ENCODE peak calls at places on chromosomes 2 and 18, in eight cellular contexts. H is retinal pigment epithelial cell, T is GM12864, S is tibial artery, Q is prostate gland, I is body of pancreas, Z is cardiac muscle cell, M is bronchial epithelial cell. L is an unnamed sample.

GRCh38 chr2:120251077-120251476 is 1.6 kb upstream of the RALB start:
- DNase-seq in M (no peak), I (no peak), Q (no peak), S (no peak), H (no peak), T (no peak), Z (no peak), L (no peak)

GRCh38 chr2:19073522-19073921 is 284.9 kb downstream of the OSR1 start:
- DNase-seq in H (no peak), Q (no peak), S (no peak), M (peak; percentile 98), T (no peak), I (no peak), Z (no peak), L (peak; percentile 3)

GRCh38 chr2:104758199-104758620 is 95.7 kb upstream of the POU3F3 start:
- DNase-seq in S (no peak), Q (no peak), Z (peak; percentile 33), H (no peak), M (no peak), I (no peak), T (no peak), L (no peak)

GRCh38 chr2:143928184-143928583 is 591.7 kb downstream of the ZEB2 start:
- DNase-seq in M (no peak), S (no peak), Q (no peak), H (no peak), T (no peak), Z (no peak), I (no peak), L (no peak)

GRCh38 chr2:224145751-224146355 is 106.8 kb upstream of the SERPINE2 start:
- DNase-seq in S (peak; percentile 32), H (no peak), M (peak; percentile 85), Q (no peak), I (no peak), T (no peak), Z (no peak), L (peak; percentile 86)

GRCh38 chr2:151730242-151730975 is 3.9 kb downstream of the NEB start:
- DNase-seq in M (peak; percentile 67), Z (no peak), T (no peak), S (no peak), Q (no peak), H (no peak), I (no peak), L (no peak)

GRCh38 chr2:146317959-146318358 is 1526.9 kb upstream of the ACVR2A start:
- DNase-seq in Z (no peak), S (no peak), M (peak; percentile 82), T (no peak), Q (no peak), H (no peak), I (no peak), L (peak; percentile 59)

GRCh38 chr2:191636235-191636543 is 41.7 kb upstream of the NABP1 start:
- DNase-seq in I (no peak), H (peak; percentile 69), Z (no peak), S (no peak), T (no peak), M (peak; percentile 83), Q (no peak), L (no peak)

GRCh38 chr2:200338692-200339091 is 32.2 kb downstream of the SPATS2L start:
- DNase-seq in I (peak; percentile 14), H (no peak), S (no peak), M (no peak), Q (no peak), T (no peak), Z (no peak), L (no peak)

GRCh38 chr2:69566669-69567068 is 76.9 kb downstream of the AAK1 start:
- DNase-seq in T (no peak), S (no peak), Z (no peak), H (no peak), Q (no peak), I (no peak), M (no peak), L (no peak)

GRCh38 chr2:8682719-8683667 is 1.1 kb downstream of the ID2 start:
- DNase-seq in Q (peak; percentile 62), Z (peak; percentile 51), I (peak; percentile 42), S (peak; percentile 70), T (no peak), M (peak; percentile 46), H (no peak), L (no peak)

GRCh38 chr18:28684746-28685145 is 507.8 kb upstream of the CDH2 start:
- DNase-seq in M (no peak), S (no peak), Z (no peak), T (no peak), I (no peak), H (no peak), Q (no peak), L (peak; percentile 28)

GRCh38 chr18:11852048-11852341 is 782 bp downstream of the CHMP1B start:
- DNase-seq in I (no peak), M (no peak), Z (no peak), S (no peak), T (no peak), H (no peak), Q (no peak), L (no peak)

GRCh38 chr2:144414324-144414845 is 105.5 kb downstream of the ZEB2 start:
- DNase-seq in Z (no peak), M (peak; percentile 92), T (peak; percentile 8), S (peak; percentile 25), H (no peak), I (peak; percentile 50), Q (no peak), L (peak; percentile 77)

GRCh38 chr2:98931596-98931995 is 4.4 kb downstream of the CRACDL start:
- DNase-seq in H (no peak), I (no peak), Q (no peak), M (no peak), T (no peak), S (no peak), Z (no peak), L (no peak)

GRCh38 chr18:10482985-10483949 is 28.8 kb downstream of the APCDD1 start:
- DNase-seq in H (no peak), I (peak; percentile 35), M (no peak), Z (no peak), T (peak; percentile 31), S (no peak), Q (no peak), L (no peak)

DNA sequence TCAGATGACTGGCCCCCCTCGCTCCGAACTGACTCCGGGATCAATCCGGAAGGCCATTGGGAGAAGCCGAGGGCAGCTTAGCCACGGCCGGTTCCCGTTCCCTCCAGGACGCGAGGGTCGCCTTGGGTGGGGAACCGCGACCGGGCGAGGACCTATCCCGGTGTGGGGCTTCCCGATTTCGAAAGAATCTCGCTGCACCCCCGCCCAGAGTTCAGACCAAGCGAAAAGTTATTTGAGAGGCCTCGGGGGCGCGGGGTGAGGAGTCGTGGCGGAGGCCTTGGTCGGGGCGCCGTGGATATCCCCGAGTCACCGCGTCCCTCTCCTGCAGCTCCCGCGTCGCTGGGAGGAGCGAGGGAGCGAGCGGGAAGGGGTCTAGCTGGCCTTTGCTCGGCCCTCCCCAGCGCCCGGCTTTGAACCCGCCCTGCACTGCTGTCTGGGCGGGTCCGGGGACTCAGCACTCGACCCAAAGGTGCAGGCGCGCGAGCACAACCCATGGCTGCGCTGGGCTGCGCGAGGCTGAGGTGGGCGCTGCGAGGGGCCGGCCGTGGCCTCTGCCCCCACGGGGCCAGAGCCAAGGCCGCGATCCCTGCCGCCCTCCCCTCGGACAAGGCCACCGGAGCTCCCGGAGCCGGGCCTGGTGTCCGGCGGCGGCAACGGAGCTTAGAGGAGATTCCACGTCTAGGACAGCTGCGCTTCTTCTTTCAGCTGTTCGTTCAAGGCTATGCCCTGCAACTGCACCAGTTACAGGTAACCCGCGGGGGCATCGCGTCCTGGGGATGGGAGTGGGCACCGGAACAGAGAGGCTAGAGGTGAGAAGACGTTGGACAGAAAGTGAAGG is at the start of gene CYP27A1:
- DNase-seq in I (peak; percentile 46), Q (peak; percentile 56), Z (peak; percentile 75), T (no peak), S (peak; percentile 51), H (no peak), M (no peak), L (no peak)
- H3K4me3 ChIP-seq in I (peak within 1 kb of the TSS; percentile 46), Q (peak within 1 kb of the TSS; percentile 68), Z (peak within 1 kb of the TSS; percentile 45), T (no peak within 1 kb of the TSS), S (peak within 1 kb of the TSS; percentile 67), H (peak within 1 kb of the TSS; percentile 76), M (peak within 1 kb of the TSS; percentile 39), L (peak within 1 kb of the TSS; percentile 61)

DNA sequence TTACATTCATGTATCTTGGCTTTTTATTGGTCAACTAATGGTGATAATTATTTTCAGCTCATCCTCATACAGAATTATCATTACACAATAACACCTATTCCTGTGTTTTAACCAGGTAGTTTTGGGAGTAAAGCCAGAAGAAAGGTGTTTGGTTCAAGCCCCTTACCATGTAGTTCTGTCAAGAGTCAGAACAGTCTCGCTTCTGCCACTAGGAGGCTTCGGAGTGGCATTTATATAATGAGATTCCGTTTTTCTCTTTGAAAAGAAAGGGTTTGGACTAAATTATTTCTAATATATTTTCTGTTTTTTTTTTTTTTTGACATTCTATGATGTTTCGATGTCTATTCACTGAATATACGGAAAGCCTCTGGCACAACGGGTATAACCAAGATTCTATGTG is 217.8 kb downstream of the CDH7 start:
- DNase-seq in T (no peak), S (no peak), M (peak; percentile 5), Q (no peak), I (no peak), Z (peak; percentile 28), H (no peak), L (no peak)
- TF ChIP-seq CTCF in T (no peak), S (no peak), M (peak; percentile 49), Q (no peak), I (no peak), Z (no peak), H (peak; percentile 62), L (no peak)

DNA sequence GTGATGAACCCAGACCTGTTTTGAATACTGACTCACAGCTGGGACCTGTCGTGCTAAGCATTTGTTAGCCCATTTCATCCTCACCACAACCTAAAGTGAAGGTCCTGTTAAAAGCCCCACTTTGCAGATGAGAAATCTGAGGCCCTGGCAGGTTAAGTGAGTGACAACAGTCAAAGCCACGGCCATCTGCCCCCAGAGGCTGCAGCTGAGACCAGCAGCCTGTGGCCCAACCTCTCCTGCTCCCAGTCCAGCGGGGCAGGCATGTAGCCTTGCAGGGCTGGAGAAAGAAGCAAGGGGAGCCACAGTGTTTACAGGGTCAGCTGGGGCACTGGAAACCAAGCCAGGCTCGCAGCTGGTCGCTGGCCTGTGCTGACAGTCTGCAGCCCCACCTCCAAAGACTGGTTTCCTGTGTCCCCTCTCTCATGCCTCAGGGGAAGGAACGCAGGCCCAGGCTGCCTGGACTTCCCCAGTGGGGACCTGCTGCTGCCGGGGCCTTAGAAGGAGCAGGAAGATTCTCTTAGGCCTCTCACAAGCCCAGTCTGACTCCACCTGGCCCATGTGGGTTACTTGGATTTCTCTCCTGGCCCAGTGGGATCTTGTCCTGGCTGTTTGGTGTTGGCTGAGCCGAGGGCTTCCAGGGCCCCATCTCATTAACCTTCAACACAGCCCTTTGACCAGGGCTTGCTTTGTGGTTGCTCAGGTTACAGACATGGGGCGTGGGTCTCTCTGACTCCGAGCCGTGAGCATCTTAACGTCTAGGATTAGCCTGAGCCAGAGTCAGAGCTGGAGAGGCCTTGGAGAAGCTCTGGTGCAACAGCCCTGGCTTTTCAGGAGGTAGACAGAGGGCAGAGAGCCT is 1.7 kb downstream of the INPP5D start:
- DNase-seq in H (no peak), Q (no peak), T (no peak), M (no peak), Z (no peak), I (peak; percentile 49), S (peak; percentile 59), L (no peak)
- H3K4me3 ChIP-seq in H (no peak overlapping the region), Q (peak overlapping the region; percentile 17), T (peak overlapping the region; percentile 93), M (no peak overlapping the region), Z (no peak overlapping the region), I (no peak overlapping the region), S (peak overlapping the region; percentile 43), L (no peak overlapping the region)

DNA sequence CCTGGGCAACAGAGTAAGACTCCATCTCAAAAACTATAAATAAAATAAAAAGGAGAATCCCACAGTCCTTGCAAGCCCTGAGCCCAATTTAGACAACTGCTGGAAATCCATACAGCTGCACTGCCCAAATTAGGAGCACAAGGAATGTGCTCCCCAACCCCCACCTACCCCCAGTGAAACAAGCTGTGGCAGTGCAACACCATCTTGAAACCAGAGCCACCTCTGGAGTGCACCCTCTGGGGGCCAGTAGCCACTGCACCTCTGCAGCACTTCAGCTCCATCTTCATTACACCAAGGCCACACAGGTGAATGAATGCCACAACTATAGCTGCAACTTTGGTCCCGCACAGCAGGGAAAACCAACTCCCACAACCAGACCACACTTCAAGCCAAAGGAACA is 37.3 kb downstream of the USP34 start:
- DNase-seq in Z (peak; percentile 28), I (no peak), M (no peak), S (no peak), H (no peak), Q (no peak), T (no peak), L (no peak)
- TF ChIP-seq CTCF in Z (no peak), I (no peak), M (no peak), S (no peak), H (no peak), Q (no peak), T (peak; percentile 9), L (no peak)

L was measured in BJ.